ENCODE peak calls at places on chromosomes 1 and 21, in six cellular contexts. B is upper lobe of right lung, A is AG04450, P is GM12865, R is astrocyte of the cerebellum, K is glutamatergic neuron. E is an unnamed sample.

GRCh38 chr1:203871114-203871875 is 9.9 kb downstream of the SNRPE start:
- DNase-seq in B (no peak), A (peak), P (peak), R (peak), K (peak), E (no peak)

GRCh38 chr21:38448619-38449186 is 49.6 kb downstream of the ERG start:
- DNase-seq in B (no peak), A (no peak), P (no peak), R (no peak), K (no peak), E (peak)

GRCh38 chr1:247421074-247421473 is 5.1 kb downstream of the NLRP3 start:
- DNase-seq in B (no peak), A (no peak), P (no peak), R (no peak), K (no peak), E (no peak)

GRCh38 chr1:106173101-106173500 is 883.4 kb upstream of the PRMT6 start:
- DNase-seq in B (no peak), A (no peak), P (no peak), R (no peak), K (no peak), E (no peak)

GRCh38 chr1:40627987-40628902 is 37.2 kb downstream of the RIMS3 start:
- DNase-seq in B (peak), A (no peak), P (peak), R (no peak), K (no peak), E (no peak)

GRCh38 chr1:201748331-201748730 is 80.6 kb upstream of the IPO9 start:
- DNase-seq in B (no peak), A (peak), P (no peak), R (peak), K (no peak), E (peak)

GRCh38 chr1:61441723-61442262 is 283.1 kb downstream of the TM2D1 start:
- DNase-seq in B (no peak), A (no peak), P (no peak), R (no peak), K (peak), E (no peak)

GRCh38 chr1:180343931-180344406 is 113.9 kb downstream of the LHX4 start:
- DNase-seq in B (no peak), A (no peak), P (peak), R (peak), K (no peak), E (peak)

GRCh38 chr1:31444725-31445448 is 31.9 kb downstream of the SERINC2 start:
- DNase-seq in B (peak), A (no peak), P (no peak), R (no peak), K (no peak), E (no peak)

GRCh38 chr1:118483245-118484006 is 298.4 kb upstream of the SPAG17 start:
- DNase-seq in B (no peak), A (no peak), P (no peak), R (no peak), K (no peak), E (no peak)

GRCh38 chr1:163822933-163823511 is 501.3 kb downstream of the NUF2 start:
- DNase-seq in B (no peak), A (no peak), P (no peak), R (no peak), K (no peak), E (no peak)

GRCh38 chr1:225567789-225568188 is 85.1 kb downstream of the ENAH start:
- DNase-seq in B (no peak), A (no peak), P (no peak), R (no peak), K (no peak), E (no peak)

GRCh38 chr1:1940123-1940425 is 21.0 kb upstream of the TMEM52 start:
- DNase-seq in B (no peak), A (no peak), P (no peak), R (no peak), K (no peak), E (no peak)

GRCh38 chr1:70840260-70840953 is 207.2 kb downstream of the PTGER3 start:
- DNase-seq in B (no peak), A (no peak), P (no peak), R (no peak), K (no peak), E (no peak)

GRCh38 chr1:227632325-227632724 is 69.0 kb downstream of the ZNF678 start:
- DNase-seq in B (no peak), A (no peak), P (no peak), R (no peak), K (no peak), E (no peak)

GRCh38 chr1:198656500-198656932 is 17.7 kb downstream of the PTPRC start:
- DNase-seq in B (peak), A (no peak), P (peak), R (no peak), K (no peak), E (no peak)

GRCh38 chr21:16570196-16570595 is 840.4 kb downstream of the USP25 start:
- DNase-seq in B (no peak), A (no peak), P (no peak), R (no peak), K (no peak), E (no peak)

GRCh38 chr1:9018372-9018771 is 7.9 kb downstream of the SLC2A7 start:
- DNase-seq in B (no peak), A (no peak), P (no peak), R (no peak), K (no peak), E (no peak)

GRCh38 chr1:232557096-232557495 is 72.8 kb downstream of the SIPA1L2 start:
- DNase-seq in B (no peak), A (no peak), P (no peak), R (no peak), K (no peak), E (no peak)

GRCh38 chr1:198788561-198789064 is 149.8 kb downstream of the PTPRC start:
- DNase-seq in B (no peak), A (no peak), P (peak), R (no peak), K (peak), E (no peak)

GRCh38 chr1:36881541-36881940 is 152.8 kb downstream of the GRIK3 start:
- DNase-seq in B (no peak), A (no peak), P (no peak), R (no peak), K (no peak), E (no peak)

GRCh38 chr1:1206376-1207253 is at the start of gene TNFRSF18:
- DNase-seq in B (no peak), A (no peak), P (no peak), R (no peak), K (peak), E (no peak)

GRCh38 chr1:47975302-47975921 is 21.8 kb downstream of the TRABD2B start:
- DNase-seq in B (no peak), A (no peak), P (no peak), R (no peak), K (no peak), E (no peak)

GRCh38 chr1:47971385-47971784 is 25.8 kb downstream of the TRABD2B start:
- DNase-seq in B (no peak), A (no peak), P (no peak), R (no peak), K (no peak), E (no peak)

GRCh38 chr1:47976267-47976666 is 20.9 kb downstream of the TRABD2B start:
- DNase-seq in B (no peak), A (no peak), P (no peak), R (no peak), K (no peak), E (no peak)

GRCh38 chr1:47970882-47971281 is 26.3 kb downstream of the TRABD2B start:
- DNase-seq in B (no peak), A (no peak), P (no peak), R (no peak), K (no peak), E (no peak)

GRCh38 chr1:47972864-47973437 is 24.2 kb downstream of the TRABD2B start:
- DNase-seq in B (no peak), A (no peak), P (no peak), R (no peak), K (peak), E (no peak)
- TF ChIP-seq CTCF in B (peak), A (peak), P (peak), R (peak), K (peak), E (peak)

DNA sequence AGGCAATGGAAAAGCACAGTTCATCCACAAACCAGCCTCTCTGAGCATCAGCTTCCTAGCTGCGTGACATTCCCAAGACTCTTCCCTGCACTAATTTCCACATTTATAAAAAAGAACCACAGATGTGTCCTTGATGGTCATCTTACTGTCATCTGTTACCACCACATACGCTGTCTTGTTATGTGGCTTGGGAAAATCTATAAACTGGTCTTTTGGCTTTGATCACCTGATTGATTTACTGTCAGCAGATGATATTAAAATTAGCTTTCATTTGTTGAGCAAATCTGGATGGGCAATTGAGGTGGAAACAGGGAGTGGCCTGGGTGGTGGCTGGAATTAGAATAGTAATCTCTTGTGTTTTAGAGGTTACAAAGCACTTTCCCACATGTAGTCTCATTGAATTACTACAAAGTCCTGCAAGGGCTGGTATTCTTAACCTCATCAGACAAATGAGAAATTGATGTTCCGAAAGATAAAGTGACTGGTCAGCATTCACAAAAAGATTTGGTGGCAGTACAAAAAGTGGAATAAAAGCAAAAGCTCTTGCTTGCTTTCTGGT is 231.7 kb upstream of the SGIP1 start:
- DNase-seq in B (no peak), A (no peak), P (no peak), R (no peak), K (no peak), E (no peak)
- TF ChIP-seq CTCF in B (no peak), A (no peak), P (no peak), R (no peak), K (no peak), E (no peak)

GRCh38 chr1:184389446-184389845 is 2.6 kb downstream of the C1orf21 start:
- DNase-seq in B (no peak), A (no peak), P (no peak), R (no peak), K (no peak), E (no peak)

GRCh38 chr1:184387069-184387870 is 441 bp downstream of the C1orf21 start:
- DNase-seq in B (peak), A (no peak), P (peak), R (no peak), K (peak), E (no peak)

GRCh38 chr1:184386271-184387068 is at the start of gene C1orf21:
- DNase-seq in B (peak), A (peak), P (peak), R (peak), K (peak), E (peak)

GRCh38 chr1:184388671-184389292 is 2.0 kb downstream of the C1orf21 start:
- DNase-seq in B (no peak), A (no peak), P (no peak), R (no peak), K (no peak), E (no peak)

GRCh38 chr1:184387871-184388670 is 1.2 kb downstream of the C1orf21 start:
- DNase-seq in B (peak), A (peak), P (peak), R (no peak), K (peak), E (no peak)
- TF ChIP-seq CTCF in B (no peak), A (peak), P (no peak), R (no peak), K (no peak), E (no peak)

GRCh38 chr1:85568660-85569059 is 11.9 kb upstream of the CCN1 start:
- DNase-seq in B (no peak), A (no peak), P (no peak), R (no peak), K (no peak), E (no peak)
- TF ChIP-seq CTCF in B (no peak), A (no peak), P (no peak), R (no peak), K (no peak), E (no peak)

GRCh38 chr1:220370041-220370700 is 97.9 kb upstream of the RAB3GAP2 start:
- DNase-seq in B (no peak), A (peak), P (no peak), R (no peak), K (peak), E (peak)

GRCh38 chr1:220369511-220369910 is 97.3 kb upstream of the RAB3GAP2 start:
- DNase-seq in B (no peak), A (no peak), P (no peak), R (no peak), K (no peak), E (no peak)

GRCh38 chr1:220372451-220372850 is 100.2 kb upstream of the RAB3GAP2 start:
- DNase-seq in B (no peak), A (no peak), P (no peak), R (no peak), K (no peak), E (no peak)

GRCh38 chr1:220368352-220369265 is 96.4 kb upstream of the RAB3GAP2 start:
- DNase-seq in B (no peak), A (no peak), P (peak), R (no peak), K (no peak), E (no peak)

DNA sequence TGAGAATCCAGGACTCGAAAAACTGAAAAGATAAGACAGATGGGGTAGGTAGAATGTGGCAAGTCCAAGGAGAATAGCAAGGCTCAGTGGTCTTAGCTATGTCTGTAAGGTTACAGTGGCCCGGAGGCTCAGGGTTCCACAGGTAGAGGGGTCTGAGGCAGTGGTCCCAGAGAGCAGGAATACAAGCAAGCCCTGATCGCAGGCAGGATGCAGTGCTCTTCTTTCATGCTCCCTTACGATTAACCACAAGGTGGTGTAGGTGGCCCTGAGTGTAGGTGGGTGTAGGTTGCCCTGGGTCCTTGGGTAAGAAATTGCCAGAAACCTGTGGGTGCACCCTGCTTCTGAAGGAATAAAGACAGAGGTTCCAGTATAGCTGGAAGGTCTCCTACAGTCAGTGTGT is 99.1 kb upstream of the RAB3GAP2 start:
- DNase-seq in B (no peak), A (no peak), P (peak), R (no peak), K (no peak), E (no peak)
- TF ChIP-seq CTCF in B (no peak), A (no peak), P (no peak), R (no peak), K (no peak), E (peak)

GRCh38 chr1:207651583-207651982 is 6.7 kb downstream of the CR1L start:
- DNase-seq in B (no peak), A (no peak), P (no peak), R (no peak), K (no peak), E (no peak)

GRCh38 chr1:207658904-207659485 is 14.1 kb downstream of the CR1L start:
- DNase-seq in B (no peak), A (no peak), P (no peak), R (no peak), K (no peak), E (no peak)

GRCh38 chr1:207649865-207650580 is 5.1 kb downstream of the CR1L start:
- DNase-seq in B (no peak), A (no peak), P (no peak), R (no peak), K (no peak), E (no peak)

GRCh38 chr1:207658408-207658807 is 13.5 kb downstream of the CR1L start:
- DNase-seq in B (no peak), A (no peak), P (no peak), R (no peak), K (no peak), E (no peak)

DNA sequence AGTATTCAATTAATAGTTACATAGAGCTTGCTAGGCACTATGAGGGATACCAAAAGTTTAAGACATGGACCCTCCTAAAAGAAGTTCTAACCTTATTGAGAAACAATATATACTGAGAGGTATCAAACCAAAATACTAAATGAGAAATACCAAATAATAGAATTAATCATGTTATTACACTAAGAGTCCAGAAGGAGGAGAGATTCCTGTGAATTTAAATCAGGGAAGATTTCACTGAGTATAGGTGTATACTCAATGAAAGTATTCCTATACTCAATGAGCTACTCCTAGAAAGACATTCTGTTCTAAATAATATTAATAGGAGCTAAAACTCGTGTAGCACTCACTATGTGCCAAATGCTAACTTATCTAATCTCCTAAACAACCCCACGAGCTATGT is 9.4 kb downstream of the CR1L start:
- DNase-seq in B (no peak), A (no peak), P (no peak), R (no peak), K (no peak), E (no peak)
- TF ChIP-seq CTCF in B (peak), A (peak), P (no peak), R (no peak), K (no peak), E (peak)

GRCh38 chr1:68204965-68205630 is 27.2 kb downstream of the WLS start:
- DNase-seq in B (no peak), A (no peak), P (no peak), R (no peak), K (no peak), E (no peak)
- TF ChIP-seq CTCF in B (no peak), A (no peak), P (no peak), R (no peak), K (no peak), E (no peak)

GRCh38 chr1:234315091-234315541 is 58.1 kb upstream of the COA6 start:
- DNase-seq in B (no peak), A (no peak), P (peak), R (peak), K (no peak), E (no peak)
- TF ChIP-seq CTCF in B (no peak), A (no peak), P (no peak), R (no peak), K (no peak), E (no peak)

GRCh38 chr1:167060141-167061072 is 29.8 kb downstream of the GPA33 start:
- DNase-seq in B (no peak), A (no peak), P (no peak), R (no peak), K (no peak), E (no peak)
- TF ChIP-seq CTCF in B (no peak), A (peak), P (peak), R (peak), K (no peak), E (peak)

E was measured in retinal pigment epithelial cell.